ENCODE peak calls at places on chromosomes 6 and 20, in four cellular contexts. U, E, Q and C are unnamed samples.

GRCh38 chr6:40999498-41000070 is 39.4 kb downstream of the UNC5CL start:
- DNase-seq in E (peak), Q (peak), U (no peak), C (no peak)

GRCh38 chr6:137856138-137856898 is 10.7 kb upstream of the TNFAIP3 start:
- DNase-seq in U (no peak), E (no peak), Q (no peak), C (no peak)

GRCh38 chr6:6943411-6943810 is 164.3 kb upstream of the RREB1 start:
- DNase-seq in E (no peak), U (no peak), Q (no peak), C (no peak)

GRCh38 chr6:170132011-170132521 is 158.8 kb downstream of the DLL1 start:
- DNase-seq in Q (peak), U (no peak), E (no peak), C (no peak)

GRCh38 chr20:59042151-59042795 is at the start of gene PRELID3B:
- DNase-seq in E (no peak), Q (peak), U (peak), C (no peak)

GRCh38 chr20:40939667-40940066 is 89.0 kb upstream of the TOP1 start:
- DNase-seq in U (no peak), Q (no peak), E (no peak), C (no peak)

GRCh38 chr6:169689247-169689646 is 12.6 kb downstream of the WDR27 start:
- DNase-seq in U (no peak), Q (no peak), E (no peak), C (no peak)

GRCh38 chr20:32702706-32703425 is 29.1 kb upstream of the C20orf203 start:
- DNase-seq in E (no peak), U (no peak), Q (no peak), C (no peak)

GRCh38 chr20:35902545-35902941 is 51.8 kb downstream of the SCAND1 start:
- DNase-seq in Q (no peak), U (no peak), E (no peak), C (no peak)

DNA sequence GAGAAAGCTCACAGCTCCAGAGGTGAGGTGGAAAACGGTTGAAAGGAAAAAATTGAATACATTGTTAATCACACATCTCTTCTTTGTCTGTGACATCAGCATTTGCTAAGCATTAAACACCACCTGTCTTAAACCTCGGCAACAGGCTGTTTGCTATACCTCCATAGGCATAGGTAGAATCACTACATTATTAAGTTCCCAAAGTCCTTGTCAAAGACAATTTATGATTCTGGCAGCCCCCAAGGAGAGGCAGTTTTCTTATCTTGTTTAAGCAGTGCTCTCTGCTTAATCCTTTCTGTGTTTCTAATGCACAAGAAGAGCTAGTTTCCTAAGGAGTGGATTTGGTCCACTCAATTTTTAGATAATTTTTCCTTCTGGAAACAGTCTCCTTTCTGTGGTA is 249.7 kb downstream of the NKAIN2 start:
- DNase-seq in E (no peak), U (no peak), Q (no peak), C (no peak)
- TF ChIP-seq CTCF in E (no peak), U (no peak), Q (no peak), C (no peak)

DNA sequence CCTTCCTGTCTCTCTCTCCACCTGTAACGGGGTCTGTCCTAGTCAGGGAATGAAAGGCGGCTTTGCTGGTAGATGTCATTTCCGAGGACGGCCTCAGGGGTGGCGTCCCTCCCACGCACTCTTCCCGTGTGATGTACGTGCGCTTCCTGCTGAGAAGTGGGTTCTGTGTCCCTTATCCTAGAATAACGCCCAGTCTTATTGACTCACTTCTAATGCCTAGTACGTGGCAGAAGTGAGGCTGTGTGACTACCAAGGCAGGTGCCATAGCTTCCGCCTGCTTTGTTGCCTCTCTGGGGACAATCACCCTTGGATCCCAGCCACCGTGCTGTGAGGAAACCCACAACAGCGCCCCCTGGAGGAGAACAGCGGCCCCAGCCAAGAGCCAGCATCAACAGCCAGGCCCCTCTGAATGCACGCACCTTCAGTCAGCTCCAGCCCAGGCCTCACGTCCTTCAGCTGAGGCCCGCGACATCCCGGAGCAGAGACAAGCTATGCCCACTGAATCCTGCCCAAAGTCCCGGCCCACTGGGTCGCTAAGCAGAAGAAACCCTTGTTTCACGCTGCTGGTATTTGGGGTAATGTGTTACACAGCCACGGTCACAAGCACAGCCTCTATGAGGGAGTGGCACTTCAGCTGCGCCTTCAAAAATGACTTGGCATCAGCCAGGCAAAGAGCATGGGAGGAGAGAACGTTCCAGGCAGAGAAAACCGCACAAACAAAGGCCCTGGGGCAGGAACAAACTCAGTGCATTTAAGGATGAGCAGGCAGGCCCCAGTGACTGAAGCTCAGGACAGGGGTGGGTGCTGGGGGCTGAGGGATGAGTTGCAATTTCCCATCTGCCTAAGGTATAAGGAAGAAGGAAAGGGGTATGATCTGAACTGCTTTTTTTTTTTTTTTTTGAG is 224.2 kb downstream of the NFATC2 start:
- DNase-seq in E (no peak), U (peak), Q (peak), C (no peak)
- TF ChIP-seq CTCF in E (peak), U (peak), Q (peak), C (peak)

GRCh38 chr6:19024737-19025136 is 637.6 kb downstream of the RNF144B start:
- DNase-seq in Q (no peak), U (no peak), E (no peak), C (no peak)
- TF ChIP-seq CTCF in Q (peak), U (no peak), E (peak), C (peak)

GRCh38 chr6:75842191-75842590 is 93.2 kb downstream of the MYO6 start:
- DNase-seq in U (no peak), E (no peak), Q (no peak), C (no peak)
- TF ChIP-seq CTCF in U (no peak), E (no peak), Q (no peak), C (no peak)